ENCODE peak calls at places on chromosome 6, in seven cellular contexts. J is IMR-90, E is neuronal stem cell, X is H9, T is mesendoderm, K is H1, G is trophoblast cell. Z is an unnamed sample.

GRCh38 chr6:70404658-70405057 is 8.7 kb upstream of the FAM135A start:
- DNase-seq in J (no peak), E (no peak), X (no peak), T (no peak), K (no peak), G (no peak), Z (no peak)

GRCh38 chr6:143775326-143775725 is 67.8 kb upstream of the LTV1 start:
- DNase-seq in J (no peak), E (no peak), X (no peak), T (no peak), K (no peak), G (no peak), Z (no peak)

GRCh38 chr6:127204278-127204677 is 62.4 kb upstream of the RNF146 start:
- DNase-seq in J (no peak), E (no peak), X (no peak), T (no peak), K (no peak), G (no peak), Z (no peak)

GRCh38 chr6:13733178-13733851 is 21.7 kb upstream of the RANBP9 start:
- DNase-seq in J (peak), E (no peak), X (no peak), T (peak), K (no peak), G (peak), Z (peak)

GRCh38 chr6:163349696-163350095 is 64.8 kb upstream of the QKI start:
- DNase-seq in J (no peak), E (no peak), X (no peak), T (no peak), K (no peak), G (no peak), Z (no peak)

GRCh38 chr6:135334169-135334568 is 153.1 kb downstream of the MYB start:
- DNase-seq in J (peak), E (no peak), X (no peak), T (peak), K (no peak), G (no peak), Z (peak)

GRCh38 chr6:15026832-15027231 is 219.0 kb upstream of the JARID2 start:
- DNase-seq in J (peak), E (no peak), X (no peak), T (no peak), K (no peak), G (peak), Z (peak)

GRCh38 chr6:132198896-132199295 is 202.4 kb downstream of the MOXD1 start:
- DNase-seq in J (peak), E (no peak), X (no peak), T (no peak), K (no peak), G (no peak), Z (no peak)

GRCh38 chr6:39847216-39847615 is 55.0 kb downstream of the DAAM2 start:
- DNase-seq in J (no peak), E (no peak), X (peak), T (no peak), K (no peak), G (no peak), Z (no peak)

GRCh38 chr6:161406633-161407032 is 132.8 kb upstream of the AGPAT4 start:
- DNase-seq in J (peak), E (no peak), X (no peak), T (no peak), K (no peak), G (no peak), Z (peak)

GRCh38 chr6:113994934-113995342 is 24.0 kb upstream of the HDAC2 start:
- DNase-seq in J (peak), E (peak), X (peak), T (peak), K (no peak), G (peak), Z (peak)

GRCh38 chr6:169847773-169848380 is 96.5 kb downstream of the ERMARD start:
- DNase-seq in J (no peak), E (no peak), X (peak), T (no peak), K (no peak), G (no peak), Z (no peak)

GRCh38 chr6:157631388-157631787 is 191.7 kb upstream of the SNX9 start:
- DNase-seq in J (peak), E (no peak), X (no peak), T (peak), K (no peak), G (no peak), Z (no peak)

GRCh38 chr6:157631838-157632237 is 191.2 kb upstream of the SNX9 start:
- DNase-seq in J (no peak), E (no peak), X (no peak), T (no peak), K (no peak), G (no peak), Z (no peak)

GRCh38 chr6:157630463-157631080 is 192.5 kb upstream of the SNX9 start:
- DNase-seq in J (no peak), E (no peak), X (no peak), T (no peak), K (no peak), G (no peak), Z (no peak)

GRCh38 chr6:157634566-157634965 is 188.5 kb upstream of the SNX9 start:
- DNase-seq in J (no peak), E (no peak), X (no peak), T (no peak), K (no peak), G (no peak), Z (no peak)

DNA sequence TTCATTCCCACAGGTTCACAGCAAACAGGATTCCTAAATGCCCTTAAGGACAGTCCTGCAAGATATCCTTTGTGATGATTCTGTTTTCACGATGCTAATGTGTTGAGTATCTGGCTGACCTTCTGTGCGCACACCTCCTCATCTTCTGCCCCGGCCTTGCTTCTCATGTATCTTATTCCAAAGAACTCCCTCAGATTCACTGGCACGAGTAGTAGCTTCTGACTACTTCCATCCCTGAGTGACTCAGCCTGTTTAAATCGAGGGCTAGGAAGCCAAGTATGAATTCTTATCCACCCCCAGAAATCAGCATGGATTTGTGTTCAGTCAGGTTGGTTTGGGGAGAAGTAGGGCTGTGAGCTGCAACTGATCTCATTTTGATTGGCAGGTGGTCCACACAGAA is 190.2 kb upstream of the SNX9 start:
- DNase-seq in J (peak), E (no peak), X (no peak), T (no peak), K (no peak), G (no peak), Z (no peak)
- H3K9ac ChIP-seq in J (no peak), E (no peak), X (no peak), T (no peak), K (no peak), G (no peak), Z (peak)

DNA sequence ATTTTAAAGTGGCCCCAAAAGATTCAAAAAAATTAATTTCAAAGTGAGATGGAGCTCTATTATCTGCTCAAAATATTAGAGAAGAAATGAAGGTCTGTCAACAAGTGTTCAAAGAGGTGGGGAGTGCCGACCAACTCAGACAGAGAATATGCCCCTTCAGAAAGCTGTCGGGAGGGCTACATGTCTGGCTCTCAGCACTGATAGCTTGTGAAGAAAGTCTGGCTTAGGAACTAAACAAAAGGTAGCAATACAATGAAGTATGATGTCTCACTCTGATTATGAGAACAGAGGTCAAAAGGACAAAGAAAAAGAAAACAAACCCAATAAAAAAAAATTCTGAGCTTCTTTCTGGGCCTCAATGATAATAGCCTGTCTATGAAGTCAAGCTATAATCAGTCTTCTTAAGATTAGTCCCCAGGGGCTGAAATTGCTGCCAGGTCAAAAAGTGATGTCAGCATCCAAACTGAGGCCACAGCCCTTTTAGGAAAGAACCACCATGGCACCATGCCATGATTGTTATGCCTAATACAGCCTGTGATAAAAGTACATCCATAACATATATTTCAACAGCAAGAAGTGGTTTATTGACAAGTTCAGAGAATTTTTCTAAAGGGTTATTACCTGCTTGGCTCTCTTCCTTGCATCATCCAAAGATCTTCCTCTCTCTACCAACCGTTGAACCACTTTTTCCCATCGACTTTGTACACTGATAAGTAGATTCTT is 150.9 kb downstream of the DST start:
- DNase-seq in J (no peak), E (no peak), X (no peak), T (no peak), K (no peak), G (no peak), Z (no peak)
- H2BK5ac ChIP-seq in J (peak), E (no peak), X (no peak), T (no peak), K (no peak), G (no peak), Z (no peak)

GRCh38 chr6:48476257-48476656 is 365.3 kb upstream of the PTCHD4 start:
- DNase-seq in J (peak), E (peak), X (peak), T (peak), K (peak), G (no peak), Z (peak)

GRCh38 chr6:48472121-48472520 is 361.1 kb upstream of the PTCHD4 start:
- DNase-seq in J (no peak), E (no peak), X (no peak), T (no peak), K (no peak), G (no peak), Z (peak)

GRCh38 chr6:48474764-48475674 is 364.0 kb upstream of the PTCHD4 start:
- DNase-seq in J (no peak), E (no peak), X (no peak), T (peak), K (no peak), G (peak), Z (no peak)

GRCh38 chr6:48472535-48472934 is 361.5 kb upstream of the PTCHD4 start:
- DNase-seq in J (no peak), E (no peak), X (no peak), T (no peak), K (no peak), G (no peak), Z (peak)

DNA sequence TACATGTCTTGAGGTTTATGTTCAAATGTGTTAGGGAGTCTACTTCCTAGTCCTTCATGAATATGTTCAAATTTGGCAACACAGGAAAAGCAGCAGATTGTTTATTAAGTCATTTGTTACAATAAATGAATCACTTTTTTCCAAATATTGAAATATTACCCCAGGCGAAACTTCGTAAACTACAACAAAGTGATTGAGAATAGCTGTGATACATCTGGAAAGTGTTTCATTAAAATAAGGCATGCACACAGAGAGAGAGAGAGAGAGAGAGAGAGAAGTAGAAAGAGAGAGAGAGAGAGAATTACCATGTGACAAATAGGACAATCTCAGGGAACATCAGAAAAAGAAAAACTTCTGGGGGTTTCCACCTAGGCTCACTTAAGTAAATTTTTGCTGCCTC is 363.1 kb upstream of the PTCHD4 start:
- DNase-seq in J (no peak), E (no peak), X (no peak), T (no peak), K (no peak), G (no peak), Z (peak)
- H3K9ac ChIP-seq in J (no peak), E (no peak), X (no peak), T (no peak), K (no peak), G (no peak), Z (no peak)

DNA sequence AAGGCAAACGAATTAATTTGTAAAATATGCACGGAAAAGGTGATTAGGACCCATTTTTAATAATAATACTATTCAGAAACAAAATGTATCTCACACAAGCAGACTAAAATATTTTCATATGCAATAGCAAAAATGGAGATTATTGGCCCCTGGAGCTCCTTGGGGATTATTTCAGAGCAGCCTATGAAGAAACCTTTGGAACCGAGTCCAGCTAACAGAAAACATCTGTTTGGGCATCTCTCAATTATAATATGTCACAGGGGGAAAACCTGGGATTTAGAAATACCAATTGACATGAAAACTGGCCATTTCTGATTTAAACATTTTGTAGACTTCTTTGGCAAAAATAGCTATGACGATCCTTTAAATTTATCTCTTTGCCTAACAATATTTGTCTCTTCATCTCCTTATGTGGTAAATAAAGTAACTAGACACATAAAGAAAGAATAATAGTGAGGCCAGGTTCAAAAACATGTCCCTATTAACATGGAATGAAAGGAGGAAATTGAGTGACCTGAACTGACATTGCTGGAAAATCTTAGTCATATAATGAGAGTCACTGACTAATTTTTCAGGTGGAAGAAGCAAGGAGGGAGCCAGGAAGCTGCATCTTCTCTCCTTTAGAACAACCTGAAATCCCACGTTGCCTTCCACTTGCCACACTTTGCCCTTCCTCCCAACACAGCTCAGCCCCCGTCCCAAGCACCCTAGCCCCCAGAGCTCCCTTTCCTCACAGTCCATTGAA is 199.0 kb downstream of the SOD2 start:
- DNase-seq in J (no peak), E (no peak), X (no peak), T (no peak), K (no peak), G (no peak), Z (no peak)
- H2BK5ac ChIP-seq in J (no peak), E (no peak), X (no peak), T (no peak), K (no peak), G (no peak), Z (no peak)

GRCh38 chr6:125924697-125925358 is 31.7 kb upstream of the HINT3 start:
- DNase-seq in J (no peak), E (no peak), X (no peak), T (no peak), K (no peak), G (no peak), Z (no peak)

GRCh38 chr6:125923371-125923877 is 33.1 kb upstream of the HINT3 start:
- DNase-seq in J (no peak), E (no peak), X (no peak), T (no peak), K (no peak), G (no peak), Z (peak)

GRCh38 chr6:125922322-125922860 is 34.2 kb upstream of the HINT3 start:
- DNase-seq in J (no peak), E (no peak), X (no peak), T (no peak), K (no peak), G (no peak), Z (no peak)

GRCh38 chr6:125926711-125927110 is 29.9 kb upstream of the HINT3 start:
- DNase-seq in J (peak), E (no peak), X (no peak), T (no peak), K (no peak), G (no peak), Z (no peak)

DNA sequence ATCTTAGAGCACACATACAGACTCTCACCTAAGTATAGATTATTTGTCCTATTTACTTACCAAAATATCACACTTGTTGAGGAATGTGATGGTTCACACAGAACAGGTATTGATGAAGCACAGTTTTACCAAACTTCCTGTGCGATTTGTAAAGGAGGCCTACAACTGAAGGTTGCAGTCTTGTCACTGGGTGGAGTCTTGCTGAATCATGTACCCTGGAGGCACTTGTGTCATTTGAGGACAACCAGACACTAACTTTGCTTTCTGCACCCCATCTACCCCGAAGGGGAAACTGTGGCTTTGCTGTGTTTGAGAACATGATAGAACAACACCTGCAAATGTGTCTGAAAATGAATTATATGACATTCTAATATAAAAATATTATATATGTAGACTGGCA is 32.4 kb upstream of the HINT3 start:
- DNase-seq in J (no peak), E (no peak), X (no peak), T (no peak), K (no peak), G (peak), Z (peak)
- H3K9ac ChIP-seq in J (no peak), E (no peak), X (no peak), T (no peak), K (no peak), G (no peak), Z (no peak)

GRCh38 chr6:51495806-51496380 is 591.5 kb downstream of the PKHD1 start:
- DNase-seq in J (no peak), E (no peak), X (no peak), T (peak), K (no peak), G (no peak), Z (no peak)
- H2BK5ac ChIP-seq in J (no peak), E (no peak), X (no peak), T (no peak), K (no peak), G (no peak), Z (no peak)

GRCh38 chr6:36924778-36925396 is 29.7 kb upstream of the PI16 start:
- DNase-seq in J (no peak), E (no peak), X (no peak), T (no peak), K (no peak), G (no peak), Z (no peak)
- H3K9ac ChIP-seq in J (no peak), E (no peak), X (no peak), T (no peak), K (no peak), G (no peak), Z (no peak)

GRCh38 chr6:42720739-42721138 is 1.7 kb downstream of the PRPH2 start:
- DNase-seq in J (peak), E (no peak), X (no peak), T (peak), K (no peak), G (no peak), Z (no peak)
- H2BK5ac ChIP-seq in J (no peak), E (no peak), X (no peak), T (no peak), K (no peak), G (no peak), Z (no peak)

GRCh38 chr6:138107752-138108592 is 753 bp upstream of the PERP start:
- DNase-seq in J (no peak), E (no peak), X (peak), T (peak), K (no peak), G (peak), Z (no peak)
- H3K9ac ChIP-seq in J (peak), E (no peak), X (peak), T (peak), K (no peak), G (no peak), Z (peak)

Z was measured in mesenchymal stem cell.